ENCODE peak calls at places on chromosomes 1 and 21, in four cellular contexts. Z, Y, C and V are unnamed samples.
A peak's percentile ranks its signal among the peaks of the same experiment; 100 is the strongest.

GRCh38 chr21:24011087-24011486 is 1596.2 kb downstream of the MRPL39 start:
- DNase-seq in C (no peak), Z (no peak), Y (no peak), V (no peak)

GRCh38 chr1:107378602-107379265 is 237.9 kb downstream of the NTNG1 start:
- DNase-seq in Y (no peak), C (peak; percentile 35), Z (no peak), V (no peak)

GRCh38 chr21:33025471-33026298 is at the start of gene OLIG2:
- DNase-seq in C (peak; percentile 25), Y (peak; percentile 16), Z (no peak), V (no peak)

GRCh38 chr1:216925962-216926361 is 202.7 kb upstream of the ESRRG start:
- DNase-seq in Z (no peak), C (no peak), Y (no peak), V (no peak)

GRCh38 chr21:33478858-33479678 is 706 bp downstream of the TMEM50B start:
- DNase-seq in Z (no peak), C (peak; percentile 27), Y (peak; percentile 17), V (no peak)

GRCh38 chr1:36154765-36155559 is 998 bp upstream of the MAP7D1 start:
- DNase-seq in Z (peak; percentile 39), C (no peak), Y (no peak), V (no peak)

GRCh38 chr1:212645563-212646543 is 37.3 kb downstream of the ATF3 start:
- DNase-seq in Z (no peak), C (no peak), Y (no peak), V (no peak)

GRCh38 chr1:163321311-163322305 is at the start of gene NUF2:
- DNase-seq in C (peak; percentile 100), Y (peak; percentile 99), Z (peak; percentile 97), V (peak; percentile 91)

GRCh38 chr1:15288173-15288926 is 41.3 kb downstream of the FHAD1 start:
- DNase-seq in Z (no peak), Y (no peak), C (no peak), V (no peak)

GRCh38 chr1:16085521-16085920 is 12.1 kb upstream of the FAM131C start:
- DNase-seq in Z (peak; percentile 9), C (no peak), Y (no peak), V (no peak)

GRCh38 chr1:23515905-23516304 is 15.1 kb downstream of the E2F2 start:
- DNase-seq in Z (no peak), C (no peak), Y (no peak), V (no peak)

GRCh38 chr1:191869790-191870312 is 288.4 kb upstream of the RGS18 start:
- DNase-seq in Y (no peak), C (no peak), Z (no peak), V (no peak)

GRCh38 chr1:209755926-209756607 is at the start of gene TRAF3IP3:
- DNase-seq in Z (no peak), Y (no peak), C (no peak), V (no peak)

GRCh38 chr1:6958407-6958806 is 173.2 kb downstream of the CAMTA1 start:
- DNase-seq in Z (no peak), Y (peak; percentile 18), C (no peak), V (no peak)

GRCh38 chr1:6959491-6959890 is 174.2 kb downstream of the CAMTA1 start:
- DNase-seq in C (no peak), Z (no peak), Y (no peak), V (no peak)

GRCh38 chr1:6961289-6961688 is 176.0 kb downstream of the CAMTA1 start:
- DNase-seq in Z (no peak), Y (no peak), C (no peak), V (no peak)

GRCh38 chr1:6961905-6962304 is 176.7 kb downstream of the CAMTA1 start:
- DNase-seq in C (no peak), Y (no peak), Z (no peak), V (no peak)

GRCh38 chr1:6960291-6960758 is 175.1 kb downstream of the CAMTA1 start:
- DNase-seq in C (peak; percentile 63), Z (peak; percentile 29), Y (peak; percentile 45), V (no peak)
- H3K27me3 ChIP-seq in C (no peaks in the 10 kb centered on the region), Z (peaks cover 9% of the 10 kb centered on the region), Y (peaks cover 42% of the 10 kb centered on the region), V (no peaks in the 10 kb centered on the region)

GRCh38 chr1:235617808-235618207 is 31.8 kb downstream of the GNG4 start:
- DNase-seq in Y (peak; percentile 77), Z (no peak), C (peak; percentile 74), V (no peak)

GRCh38 chr1:235617140-235617539 is 32.4 kb downstream of the GNG4 start:
- DNase-seq in Z (no peak), C (no peak), Y (no peak), V (no peak)

GRCh38 chr1:235612761-235613160 is 36.8 kb downstream of the GNG4 start:
- DNase-seq in Z (no peak), C (no peak), Y (no peak), V (no peak)

GRCh38 chr1:235613617-235614016 is 36.0 kb downstream of the GNG4 start:
- DNase-seq in Z (no peak), C (no peak), Y (no peak), V (no peak)

GRCh38 chr1:235614442-235614954 is 35.1 kb downstream of the GNG4 start:
- DNase-seq in Y (no peak), C (no peak), Z (no peak), V (no peak)
- H3K27me3 ChIP-seq in Y (no peaks in the 10 kb centered on the region), C (no peaks in the 10 kb centered on the region), Z (no peaks in the 10 kb centered on the region), V (no peaks in the 10 kb centered on the region)

DNA sequence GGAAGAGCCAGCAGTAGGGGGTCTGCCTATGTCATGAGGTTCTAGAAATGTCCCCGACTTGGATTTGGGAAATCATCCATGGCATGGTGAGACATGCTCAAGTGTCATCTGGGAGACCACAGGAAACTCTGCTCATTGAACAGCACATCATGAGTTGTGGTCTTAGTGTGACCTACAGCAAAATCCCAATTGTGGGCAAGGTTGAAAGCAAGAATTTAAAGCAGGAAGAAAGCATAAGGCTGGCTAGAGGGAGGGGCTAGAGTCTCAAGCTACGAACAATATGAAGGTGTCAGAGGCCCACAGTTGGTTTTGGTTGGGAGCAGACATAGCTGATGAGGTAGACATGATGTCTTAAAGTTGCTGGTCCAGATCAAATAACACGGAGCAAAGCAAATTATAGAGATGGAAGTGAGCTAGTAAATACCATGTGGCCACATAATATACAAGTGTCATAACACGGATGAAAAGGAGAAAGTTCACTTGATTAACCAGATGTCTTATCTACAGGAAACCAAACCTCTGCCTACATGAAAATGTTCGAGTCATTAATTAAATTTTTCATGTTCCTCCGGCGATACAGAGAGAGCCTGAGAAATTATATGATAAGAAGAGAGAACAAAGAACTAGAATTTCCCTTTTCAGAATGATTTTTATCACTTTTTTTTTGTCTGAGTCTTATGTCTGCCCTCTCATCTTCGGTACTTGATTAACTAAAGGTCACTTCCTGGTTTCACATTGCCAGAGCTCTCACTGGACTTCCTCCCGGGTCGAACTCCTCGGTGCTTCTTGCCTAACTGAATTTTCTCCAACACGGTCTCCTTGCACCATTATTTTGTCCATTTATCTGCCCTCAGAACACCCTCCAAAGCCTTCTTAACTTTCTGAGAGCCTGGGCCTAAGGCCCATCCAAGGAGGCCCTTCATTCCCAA is 67.5 kb upstream of the DUSP10 start:
- DNase-seq in Y (peak; percentile 36), Z (no peak), C (peak; percentile 77), V (no peak)
- H3K27me3 ChIP-seq in Y (no peaks in the 10 kb centered on the region), Z (no peaks in the 10 kb centered on the region), C (no peaks in the 10 kb centered on the region), V (no peaks in the 10 kb centered on the region)

GRCh38 chr1:151837841-151838490 is 1.7 kb downstream of the C2CD4D start:
- DNase-seq in Y (peak; percentile 10), Z (no peak), C (no peak), V (no peak)
- H3K27me3 ChIP-seq in Y (peaks cover 62% of the 10 kb centered on the region), Z (no peaks in the 10 kb centered on the region), C (peaks cover 46% of the 10 kb centered on the region), V (no peaks in the 10 kb centered on the region)

GRCh38 chr1:17315542-17316130 is 7.6 kb downstream of the PADI4 start:
- DNase-seq in Y (no peak), C (no peak), Z (no peak), V (no peak)

GRCh38 chr1:17318262-17318661 is 10.3 kb downstream of the PADI4 start:
- DNase-seq in C (no peak), Z (no peak), Y (no peak), V (no peak)

GRCh38 chr1:17313910-17314309 is 5.9 kb downstream of the PADI4 start:
- DNase-seq in C (no peak), Z (no peak), Y (no peak), V (no peak)

GRCh38 chr1:17314491-17314971 is 6.5 kb downstream of the PADI4 start:
- DNase-seq in C (no peak), Y (no peak), Z (no peak), V (no peak)

DNA sequence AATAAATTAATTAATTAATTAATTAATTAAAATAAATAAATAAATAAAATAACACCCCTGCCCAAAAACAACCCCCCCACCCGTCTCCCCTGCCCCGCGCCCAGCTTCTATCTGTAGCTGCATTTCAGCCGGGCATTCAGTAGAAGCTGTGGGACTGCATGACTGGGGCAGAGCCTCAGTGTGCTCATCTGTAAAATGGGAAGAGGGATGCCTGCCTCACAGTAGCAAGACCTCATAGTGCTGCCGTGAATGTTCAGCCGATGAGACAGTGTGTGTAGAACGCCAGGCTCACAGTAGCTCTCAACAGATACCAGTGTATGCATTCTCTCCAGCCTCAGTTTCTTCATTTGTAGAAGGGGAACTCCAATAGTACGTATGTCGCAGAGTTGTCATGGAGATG is 8.7 kb downstream of the PADI4 start:
- DNase-seq in Z (no peak), Y (no peak), C (no peak), V (no peak)
- H3K27me3 ChIP-seq in Z (no peaks in the 10 kb centered on the region), Y (peaks cover 24% of the 10 kb centered on the region), C (no peaks in the 10 kb centered on the region), V (no peaks in the 10 kb centered on the region)

GRCh38 chr1:202189919-202190715 is 3.5 kb upstream of the LGR6 start:
- DNase-seq in C (no peak), Z (no peak), Y (peak; percentile 6), V (no peak)
- H3K27me3 ChIP-seq in C (peaks cover 23% of the 10 kb centered on the region), Z (peaks cover 11% of the 10 kb centered on the region), Y (peaks cover 52% of the 10 kb centered on the region), V (no peaks in the 10 kb centered on the region)

DNA sequence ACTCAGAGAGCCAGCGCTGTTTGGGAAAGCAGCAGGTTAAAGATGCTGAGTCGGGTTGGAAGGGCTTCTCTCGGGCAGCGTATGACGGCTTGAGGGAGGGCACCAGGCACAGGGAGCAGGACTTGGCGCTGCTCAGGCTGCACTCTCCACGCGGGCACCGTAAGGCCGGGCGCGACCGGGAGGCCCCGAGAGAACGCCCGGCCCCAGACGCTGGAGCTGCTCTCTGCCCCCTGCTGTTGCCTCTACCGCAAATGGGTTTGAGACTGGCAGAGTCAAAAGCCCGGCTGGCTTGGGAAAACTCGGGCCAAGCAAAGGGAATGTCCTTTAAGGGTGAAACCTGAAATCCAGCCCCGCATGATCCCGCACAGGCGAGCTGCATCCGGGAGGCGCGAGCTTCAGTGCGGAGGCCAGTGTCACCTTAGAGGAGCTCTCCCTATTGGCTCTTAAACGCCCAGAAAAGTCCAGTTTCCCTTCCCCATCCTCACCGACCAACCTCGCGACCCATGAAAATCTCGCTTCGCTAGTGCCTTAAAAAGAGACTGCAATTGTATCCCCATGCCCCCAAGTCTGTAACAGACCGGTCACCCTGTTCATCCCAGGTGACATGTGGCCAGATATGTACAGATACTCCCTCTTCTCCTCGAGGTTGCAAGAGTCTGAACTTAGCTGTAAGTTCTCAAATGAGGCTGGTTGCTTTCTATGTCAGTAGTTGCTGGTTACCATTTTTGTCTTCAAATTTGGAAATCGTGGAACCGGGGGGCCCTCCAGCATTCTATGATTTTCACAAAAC is 1.1 kb downstream of the PRRX1 start:
- DNase-seq in Z (peak; percentile 19), C (peak; percentile 56), Y (peak; percentile 61), V (no peak)
- H3K27me3 ChIP-seq in Z (peaks cover 43% of the 10 kb centered on the region), C (no peaks in the 10 kb centered on the region), Y (no peaks in the 10 kb centered on the region), V (no peaks in the 10 kb centered on the region)